ENCODE peak calls at places on chromosomes 1 and 21, in four cellular contexts. U is lower lobe of right lung, X is cardiac muscle cell, D is neuronal stem cell. J is an unnamed sample.

GRCh38 chr1:53344921-53345838 is 17.3 kb upstream of the LRP8 start:
- DNase-seq in D (no peak), X (no peak), U (no peak), J (no peak)

GRCh38 chr1:41015894-41016470 is 5.5 kb downstream of the SLFNL1 start:
- DNase-seq in X (no peak), U (no peak), D (no peak), J (no peak)

GRCh38 chr21:42799516-42799915 is 79.8 kb downstream of the WDR4 start:
- DNase-seq in U (no peak), D (no peak), X (no peak), J (no peak)

GRCh38 chr1:224430511-224431113 is 4.0 kb downstream of the WDR26 start:
- DNase-seq in X (no peak), U (no peak), D (no peak), J (peak; percentile 48)

GRCh38 chr1:6703016-6703415 is 1.4 kb upstream of the DNAJC11 start:
- DNase-seq in X (no peak), D (no peak), U (no peak), J (peak; percentile 28)

GRCh38 chr1:10634428-10635384 is 160.0 kb downstream of the PEX14 start:
- DNase-seq in U (no peak), D (no peak), X (no peak), J (peak; percentile 91)

GRCh38 chr1:101905298-101905794 is 91.4 kb downstream of the OLFM3 start:
- DNase-seq in X (no peak), U (no peak), D (no peak), J (no peak)

GRCh38 chr1:201955009-201955749 is at the start of gene TIMM17A:
- DNase-seq in U (peak; percentile 98), D (peak; percentile 92), X (peak; percentile 99), J (peak; percentile 100)

GRCh38 chr1:215957692-215958091 is 390.6 kb downstream of the KCTD3 start:
- DNase-seq in X (peak; percentile 53), U (no peak), D (peak; percentile 8), J (peak; percentile 44)

GRCh38 chr1:177228721-177229088 is 57.9 kb downstream of the BRINP2 start:
- DNase-seq in X (no peak), U (no peak), D (no peak), J (peak; percentile 74)

GRCh38 chr1:241706257-241706656 is 54.2 kb downstream of the WDR64 start:
- DNase-seq in D (no peak), X (no peak), U (no peak), J (no peak)

GRCh38 chr1:214331827-214332423 is 51.0 kb downstream of the SMYD2 start:
- DNase-seq in X (peak; percentile 53), U (no peak), D (no peak), J (peak; percentile 32)

GRCh38 chr21:17758703-17759102 is 60.5 kb downstream of the C21orf91 start:
- DNase-seq in U (no peak), X (no peak), D (no peak), J (no peak)

GRCh38 chr1:62222321-62222720 is 27.7 kb downstream of the L1TD1 start:
- DNase-seq in D (no peak), U (no peak), X (no peak), J (no peak)

GRCh38 chr21:35252831-35253230 is 203.7 kb upstream of the RUNX1 start:
- DNase-seq in X (no peak), U (no peak), D (no peak), J (no peak)

GRCh38 chr1:190479028-190479427 is 1.4 kb upstream of the BRINP3 start:
- DNase-seq in X (peak; percentile 27), U (no peak), D (no peak), J (no peak)

GRCh38 chr1:190475394-190476250 is 2.0 kb downstream of the BRINP3 start:
- DNase-seq in D (no peak), X (peak; percentile 25), U (peak; percentile 32), J (no peak)

GRCh38 chr1:190477687-190478192 is at the start of gene BRINP3:
- DNase-seq in D (no peak), X (no peak), U (no peak), J (no peak)

GRCh38 chr1:190479537-190479936 is 1.9 kb upstream of the BRINP3 start:
- DNase-seq in X (peak; percentile 26), D (no peak), U (no peak), J (no peak)

DNA sequence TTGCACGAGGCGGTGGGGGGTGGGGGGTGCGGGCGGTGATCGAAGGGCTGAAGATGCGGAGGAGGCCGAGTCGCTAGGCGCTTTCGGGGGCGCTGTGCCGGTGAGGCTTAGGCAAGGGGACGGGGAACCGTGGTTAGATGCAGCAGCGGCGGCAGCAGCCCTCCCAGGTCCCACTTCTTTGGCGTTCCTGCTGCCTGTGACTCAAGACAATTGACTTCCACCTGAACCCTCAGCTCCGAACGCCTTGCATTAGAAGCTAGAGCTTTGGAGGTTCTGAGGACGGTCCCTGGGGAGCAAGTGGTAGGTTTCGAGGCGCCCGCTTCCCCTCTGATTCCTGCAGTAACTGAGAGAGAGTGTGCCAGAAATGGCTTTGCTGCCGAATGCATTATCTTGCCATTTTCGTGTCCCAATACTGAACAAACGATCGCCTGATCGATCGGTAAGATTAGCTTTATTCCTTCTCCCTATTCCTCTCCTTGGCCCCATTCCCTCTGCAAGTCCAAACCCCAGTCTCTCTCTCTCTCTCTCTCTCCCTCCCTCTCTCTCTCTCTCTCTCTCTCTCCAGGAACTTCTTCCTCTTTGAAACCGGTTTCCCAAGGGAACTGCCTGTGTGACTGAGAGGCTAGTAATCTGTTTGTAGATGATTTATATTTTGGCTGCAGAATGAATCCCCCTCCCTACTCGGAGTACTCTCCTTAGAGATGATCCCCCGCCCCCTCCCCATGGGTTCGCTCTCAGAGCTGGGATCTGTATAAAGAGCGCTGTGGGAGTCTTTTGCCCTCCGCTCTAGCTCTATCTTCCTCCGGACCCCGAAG is 736 bp upstream of the BRINP3 start:
- DNase-seq in X (peak; percentile 55), D (no peak), U (no peak), J (peak; percentile 52)
- H3K4me3 ChIP-seq in X (peak overlapping the region; percentile 38), D (peak overlapping the region; percentile 57), U (peak overlapping the region; percentile 37), J (peak overlapping the region; percentile 55)

DNA sequence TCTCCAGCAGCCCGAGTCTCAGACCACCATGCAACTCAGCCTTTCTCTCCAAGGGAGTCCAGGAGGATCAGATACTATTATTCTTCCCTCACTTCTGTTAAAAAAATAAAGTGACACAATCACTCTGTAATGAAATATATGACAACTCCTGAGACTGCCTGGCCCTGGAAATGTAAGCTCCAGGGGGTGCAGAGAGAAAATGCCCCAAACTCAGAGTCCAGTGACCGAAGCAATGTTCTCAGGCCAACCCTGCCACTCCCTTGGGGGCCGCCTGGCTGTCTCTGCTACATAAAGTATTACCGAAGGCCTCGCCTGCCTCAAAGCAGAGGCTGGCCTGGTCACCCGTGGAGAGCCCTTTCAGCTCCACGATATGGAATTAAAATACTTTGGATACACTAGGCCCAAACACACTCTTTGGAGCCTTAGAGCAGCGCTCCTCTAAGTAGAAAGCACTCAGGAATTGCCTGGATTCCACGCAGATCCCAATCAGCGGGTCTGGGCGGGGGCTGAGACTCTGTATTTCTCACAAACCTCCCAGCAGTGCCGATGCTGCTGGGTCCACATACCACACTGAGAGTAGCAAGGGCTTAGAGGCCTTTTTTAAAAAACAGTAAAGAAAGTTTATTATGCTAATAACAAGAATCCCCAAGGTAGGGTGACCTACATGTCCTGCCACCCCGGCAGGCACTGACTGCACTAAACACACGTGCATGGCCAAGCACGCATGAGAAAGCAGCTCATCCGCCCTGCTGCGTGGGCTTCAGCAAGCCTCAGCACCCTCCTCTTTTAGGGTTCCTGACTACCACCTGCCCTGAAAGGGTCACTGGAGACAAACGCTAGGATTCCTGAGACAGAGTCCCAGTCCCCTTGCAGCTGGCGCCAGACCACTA is 31.1 kb downstream of the TMCO4 start:
- DNase-seq in U (no peak), X (peak; percentile 49), D (no peak), J (no peak)
- H3K9me3 ChIP-seq in U (no peaks in the 10 kb centered on the region), X (no peaks in the 10 kb centered on the region), D (no peaks in the 10 kb centered on the region), J (no peaks in the 10 kb centered on the region)

DNA sequence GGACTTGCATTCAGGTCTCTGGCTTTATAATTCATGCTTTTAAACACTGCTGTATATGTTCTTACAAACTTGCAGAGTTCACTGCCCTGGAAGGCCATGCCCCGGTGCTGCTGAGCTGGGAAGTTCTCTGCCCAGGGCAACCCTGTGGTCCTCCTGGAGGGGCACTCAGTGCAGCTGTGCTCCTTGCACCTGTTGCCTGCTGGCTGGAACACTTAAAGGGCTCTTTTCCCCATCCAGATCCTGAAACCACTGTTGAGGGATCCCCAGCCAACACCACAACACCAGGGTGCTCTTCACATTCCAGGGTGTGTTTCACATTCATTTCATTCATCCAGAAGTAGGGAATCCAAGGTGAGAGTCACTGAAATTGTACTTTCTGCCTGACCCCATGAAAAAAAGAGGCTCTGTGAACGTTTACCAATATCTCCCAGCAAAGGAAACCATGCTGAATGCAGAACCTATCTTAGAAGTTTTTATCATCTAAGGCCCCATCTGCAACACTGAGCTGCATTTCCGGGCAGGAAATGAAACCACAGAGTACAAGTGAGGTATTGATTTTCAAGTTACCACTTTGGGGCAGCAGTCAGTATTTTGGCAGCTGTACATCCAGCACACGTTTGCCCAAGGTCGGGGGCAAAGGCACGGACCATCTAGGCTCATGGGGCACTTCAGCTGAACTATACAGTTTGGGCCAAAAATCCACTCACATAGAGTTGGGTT is 16.4 kb upstream of the KIAA0040 start:
- DNase-seq in D (no peak), U (no peak), X (no peak), J (no peak)
- H3K4me3 ChIP-seq in D (no peak overlapping the region), U (no peak overlapping the region), X (no peak overlapping the region), J (no peak overlapping the region)

GRCh38 chr21:16343776-16344175 is 614.0 kb downstream of the USP25 start:
- DNase-seq in D (no peak), U (no peak), X (peak; percentile 6), J (no peak)

GRCh38 chr21:16345757-16346156 is 616.0 kb downstream of the USP25 start:
- DNase-seq in X (no peak), D (no peak), U (no peak), J (no peak)

GRCh38 chr21:16347223-16347622 is 617.4 kb downstream of the USP25 start:
- DNase-seq in U (no peak), D (no peak), X (no peak), J (no peak)

DNA sequence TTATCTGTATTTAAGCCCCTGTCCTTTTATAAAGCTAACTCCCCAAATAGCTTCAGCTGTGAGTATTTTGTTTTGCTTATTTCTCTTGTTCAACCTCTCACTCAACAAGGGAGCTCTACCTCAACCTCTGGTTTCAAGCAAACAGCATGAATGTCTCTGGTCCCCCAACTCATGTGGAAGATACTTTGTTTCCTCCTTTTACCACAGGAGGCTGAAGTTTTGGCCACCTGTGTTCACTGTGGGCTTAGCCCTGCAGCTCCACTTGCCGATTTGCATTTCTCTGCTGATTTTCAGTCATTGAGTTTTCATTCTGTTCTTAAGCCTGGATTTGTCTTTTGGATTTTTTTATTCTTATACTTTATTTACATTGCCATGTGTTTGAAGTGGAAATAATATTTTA is 613.1 kb downstream of the USP25 start:
- DNase-seq in U (no peak), X (no peak), D (no peak), J (no peak)
- H3K9me3 ChIP-seq in U (no peaks in the 10 kb centered on the region), X (no peaks in the 10 kb centered on the region), D (no peaks in the 10 kb centered on the region), J (no peaks in the 10 kb centered on the region)

DNA sequence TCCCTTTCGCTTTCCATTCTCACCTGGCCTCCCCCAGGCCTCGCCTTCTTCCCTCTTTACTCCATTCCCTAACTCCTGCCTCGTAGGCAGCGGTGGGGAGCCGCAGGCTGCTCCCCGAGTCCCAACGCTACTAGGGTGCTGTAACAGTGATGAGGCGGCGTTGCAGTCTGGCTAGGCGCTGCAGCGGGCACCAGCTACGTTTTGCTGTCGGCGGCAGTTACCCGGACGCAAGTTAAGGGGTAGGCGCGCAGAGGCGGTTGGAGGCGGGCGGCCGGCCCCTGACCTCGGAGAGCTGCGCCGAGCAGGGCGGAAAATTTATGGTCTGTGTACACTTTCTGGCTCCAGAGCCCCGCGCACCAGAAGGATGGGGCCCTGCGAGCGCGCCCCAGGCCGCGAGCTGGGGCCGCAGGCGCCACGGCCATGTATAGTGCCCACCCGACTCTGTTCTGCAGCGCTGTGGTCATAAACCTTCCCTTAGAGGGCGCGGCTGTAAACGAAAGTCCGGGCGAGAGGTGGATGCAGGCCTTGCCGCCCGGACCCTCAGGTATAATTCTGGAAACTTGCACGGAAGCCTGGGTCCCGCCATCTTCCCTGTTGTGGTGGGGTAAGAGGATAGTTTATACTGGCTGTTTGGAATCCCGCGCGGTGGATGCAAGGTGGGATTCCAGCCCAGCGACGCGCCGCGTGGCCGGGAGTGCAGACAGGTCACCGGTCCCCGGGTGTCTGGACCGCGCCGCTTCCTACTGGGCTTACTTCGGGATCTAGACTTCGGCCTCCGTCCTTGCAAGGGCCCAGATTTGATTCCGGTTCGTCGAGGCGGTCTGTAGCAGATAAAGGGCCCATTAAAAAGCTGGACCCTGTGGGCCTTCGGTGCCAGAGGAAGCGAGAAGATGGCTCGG is 15.0 kb downstream of the HLX start:
- DNase-seq in D (no peak), X (peak; percentile 55), U (no peak), J (no peak)
- H3K4me3 ChIP-seq in D (peak overlapping the region; percentile 12), X (peak overlapping the region; percentile 13), U (peak overlapping the region; percentile 47), J (no peak overlapping the region)